ENCODE peak calls at places on chromosomes 2 and 18, in four cellular contexts. R, J, L and V are unnamed samples.

GRCh38 chr2:14756122-14756541 is 123.6 kb downstream of the LRATD1 start:
- DNase-seq in R (no peak), J (no peak), L (no peak), V (no peak)

GRCh38 chr18:10727477-10727876 is 201.7 kb downstream of the NAPG start:
- DNase-seq in R (no peak), J (no peak), L (no peak), V (no peak)

GRCh38 chr2:66578067-66578852 is 143.3 kb downstream of the MEIS1 start:
- DNase-seq in R (peak; percentile 62), J (no peak), L (no peak), V (no peak)

GRCh38 chr2:70946832-70947442 is 11.2 kb downstream of the ATP6V1B1 start:
- DNase-seq in R (peak; percentile 85), J (no peak), L (peak; percentile 67), V (peak; percentile 65)

GRCh38 chr2:62199392-62200125 is 3.6 kb downstream of the B3GNT2 start:
- DNase-seq in R (no peak), J (no peak), L (no peak), V (no peak)

GRCh38 chr2:38068228-38068627 is 7.7 kb downstream of the CYP1B1 start:
- DNase-seq in R (no peak), J (no peak), L (no peak), V (no peak)

GRCh38 chr2:221060335-221060734 is 511.8 kb downstream of the EPHA4 start:
- DNase-seq in R (no peak), J (no peak), L (no peak), V (no peak)

GRCh38 chr2:128026422-128027277 is 1.2 kb downstream of the SAP130 start:
- DNase-seq in R (no peak), J (no peak), L (no peak), V (no peak)

GRCh38 chr2:237501892-237502513 is 15.0 kb downstream of the MLPH start:
- DNase-seq in R (no peak), J (no peak), L (no peak), V (no peak)

GRCh38 chr18:23981369-23981768 is 33.2 kb upstream of the TTC39C start:
- DNase-seq in R (no peak), J (peak; percentile 59), L (no peak), V (no peak)

GRCh38 chr2:190173382-190173781 is 110.9 kb upstream of the MSTN start:
- DNase-seq in R (no peak), J (no peak), L (no peak), V (no peak)

GRCh38 chr18:79897940-79898625 is 53.4 kb downstream of the SLC66A2 start:
- DNase-seq in R (no peak), J (no peak), L (no peak), V (no peak)

GRCh38 chr18:79900610-79901570 is 50.6 kb downstream of the SLC66A2 start:
- DNase-seq in R (no peak), J (no peak), L (no peak), V (no peak)

GRCh38 chr18:79898952-79899608 is 52.4 kb downstream of the SLC66A2 start:
- DNase-seq in R (peak; percentile 37), J (no peak), L (no peak), V (no peak)

GRCh38 chr18:79901665-79902064 is 49.8 kb downstream of the SLC66A2 start:
- DNase-seq in R (no peak), J (no peak), L (no peak), V (no peak)

GRCh38 chr18:79899609-79900435 is 51.6 kb downstream of the SLC66A2 start:
- DNase-seq in R (peak; percentile 34), J (no peak), L (no peak), V (no peak)
- H3K9me3 ChIP-seq in R (peaks cover 38% of the 10 kb centered on the region), J (peaks cover 8% of the 10 kb centered on the region), L (peaks cover 29% of the 10 kb centered on the region), V (peaks cover 41% of the 10 kb centered on the region)

GRCh38 chr2:46116616-46117015 is 180.6 kb upstream of the EPAS1 start:
- DNase-seq in R (no peak), J (no peak), L (no peak), V (no peak)

GRCh38 chr2:46118656-46119338 is 178.4 kb upstream of the EPAS1 start:
- DNase-seq in R (no peak), J (no peak), L (no peak), V (no peak)

GRCh38 chr2:46117994-46118393 is 179.2 kb upstream of the EPAS1 start:
- DNase-seq in R (no peak), J (no peak), L (no peak), V (no peak)

GRCh38 chr2:46117379-46117778 is 179.8 kb upstream of the EPAS1 start:
- DNase-seq in R (no peak), J (no peak), L (no peak), V (no peak)

DNA sequence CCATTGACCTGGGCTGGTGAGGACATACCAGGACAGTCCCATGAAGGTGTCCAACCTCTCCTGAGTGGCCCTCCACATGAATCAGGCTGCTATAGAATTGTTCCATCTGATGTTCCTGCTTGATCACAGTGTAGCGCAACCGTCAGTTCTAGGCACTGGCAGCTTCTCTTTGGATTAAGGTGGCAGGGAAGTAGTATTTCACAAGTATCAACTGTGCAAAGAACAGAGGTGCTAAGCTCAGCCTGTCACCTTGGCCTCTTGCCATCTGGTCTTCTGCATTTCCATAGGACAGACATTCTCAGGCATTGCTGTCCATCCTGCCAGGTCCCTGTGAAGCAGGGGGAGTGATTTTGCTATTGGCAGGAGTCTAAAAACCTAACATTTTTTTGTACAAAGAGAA is 182.2 kb upstream of the EPAS1 start:
- DNase-seq in R (no peak), J (no peak), L (no peak), V (no peak)
- H3K36me3 ChIP-seq in R (no peaks in the 10 kb centered on the region), J (no peaks in the 10 kb centered on the region), L (no peaks in the 10 kb centered on the region), V (no peaks in the 10 kb centered on the region)

GRCh38 chr2:26770986-26771586 is 7.0 kb downstream of the SLC35F6 start:
- DNase-seq in R (no peak), J (no peak), L (peak; percentile 62), V (no peak)
- TF ChIP-seq SUZ12 in R (no peak), J (no peak), L (no peak), V (no peak)

GRCh38 chr18:73110307-73110706 is 242.5 kb upstream of the NETO1 start:
- DNase-seq in R (no peak), J (peak; percentile 19), L (no peak), V (no peak)
- H3K9me3 ChIP-seq in R (no peaks in the 10 kb centered on the region), J (no peaks in the 10 kb centered on the region), L (no peaks in the 10 kb centered on the region), V (no peaks in the 10 kb centered on the region)

DNA sequence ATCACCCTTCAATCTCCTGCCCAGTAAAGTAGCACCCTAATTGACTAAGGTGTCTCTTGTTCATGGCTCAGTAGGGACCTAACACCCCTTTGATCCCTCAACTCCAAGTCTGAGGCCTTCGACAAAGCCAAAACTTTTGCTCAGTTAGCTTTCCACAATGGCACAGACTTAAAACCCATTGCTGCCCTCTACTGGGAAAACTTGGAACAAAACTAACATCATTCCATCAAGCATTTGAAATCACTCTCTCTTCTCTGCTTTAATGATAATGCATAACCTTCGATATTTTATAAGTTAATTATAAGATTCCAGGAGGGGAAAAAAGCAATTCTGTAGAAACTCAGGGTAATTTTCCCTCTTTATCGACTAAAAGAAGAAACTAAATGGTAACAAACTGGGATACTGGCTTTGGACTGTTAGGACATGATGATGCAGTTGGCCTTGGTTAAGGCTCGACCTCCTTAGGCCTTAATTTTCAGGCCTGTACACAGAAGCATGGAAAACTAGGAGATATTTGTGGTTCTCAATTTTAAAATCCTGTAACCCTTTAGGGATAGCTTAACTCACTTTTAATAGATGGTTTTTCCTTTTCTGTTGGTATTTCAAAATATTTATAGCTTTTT is 127.8 kb downstream of the STK39 start:
- DNase-seq in R (no peak), J (no peak), L (peak; percentile 58), V (peak; percentile 65)
- H3K36me3 ChIP-seq in R (no peaks in the 10 kb centered on the region), J (no peaks in the 10 kb centered on the region), L (peaks cover 44% of the 10 kb centered on the region), V (peaks cover 3% of the 10 kb centered on the region)

DNA sequence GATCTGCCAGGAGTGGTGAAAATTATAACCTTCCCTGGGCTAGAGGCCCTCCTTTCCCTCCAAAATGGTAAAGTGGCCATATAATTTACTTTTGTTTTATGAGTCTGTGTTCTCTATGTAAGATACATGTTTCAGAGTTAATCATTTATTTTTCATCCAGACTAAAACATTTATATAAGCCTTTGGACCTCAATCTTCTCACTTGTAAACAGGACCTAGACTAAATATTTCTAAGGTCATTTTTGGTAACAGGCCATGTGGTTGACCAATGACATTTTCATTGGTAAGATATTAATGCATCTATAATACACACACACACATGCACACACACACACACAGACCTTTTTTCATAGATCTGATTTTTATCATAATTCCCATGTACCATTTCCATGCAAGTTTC is 79.7 kb upstream of the KCTD1 start:
- DNase-seq in R (no peak), J (no peak), L (no peak), V (no peak)
- TF ChIP-seq SUZ12 in R (no peak), J (no peak), L (no peak), V (no peak)

GRCh38 chr18:31979714-31980113 is 36.8 kb upstream of the TRAPPC8 start:
- DNase-seq in R (no peak), J (no peak), L (no peak), V (no peak)

GRCh38 chr18:31977270-31977872 is 34.4 kb upstream of the TRAPPC8 start:
- DNase-seq in R (peak; percentile 59), J (no peak), L (peak; percentile 68), V (peak; percentile 55)

GRCh38 chr18:31978616-31979015 is 35.7 kb upstream of the TRAPPC8 start:
- DNase-seq in R (no peak), J (no peak), L (no peak), V (no peak)

GRCh38 chr18:31973929-31974546 is 31.1 kb upstream of the TRAPPC8 start:
- DNase-seq in R (no peak), J (no peak), L (no peak), V (no peak)

GRCh38 chr18:31976242-31976641 is 33.3 kb upstream of the TRAPPC8 start:
- DNase-seq in R (no peak), J (no peak), L (no peak), V (no peak)
- H3K9me3 ChIP-seq in R (no peaks in the 10 kb centered on the region), J (peaks cover 13% of the 10 kb centered on the region), L (peaks cover 33% of the 10 kb centered on the region), V (peaks cover 55% of the 10 kb centered on the region)

DNA sequence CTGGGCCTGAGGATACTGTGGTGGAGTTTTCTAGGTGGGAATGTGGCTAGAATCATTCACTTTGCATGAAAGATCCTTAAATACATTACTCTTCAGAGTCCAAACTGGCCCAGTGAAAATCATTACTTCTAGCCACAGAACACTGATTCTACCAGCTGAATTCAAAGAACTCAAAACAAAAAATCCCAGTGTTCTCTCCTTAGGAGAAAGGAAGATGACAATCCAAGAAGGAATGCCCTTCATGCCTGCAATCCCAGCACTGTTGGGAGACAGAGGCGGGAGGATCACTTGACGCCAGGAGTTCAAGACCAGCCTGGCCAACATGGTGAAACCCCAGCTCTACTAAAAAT is 35.2 kb downstream of the FAM228A start:
- DNase-seq in R (no peak), J (no peak), L (no peak), V (no peak)
- H3K36me3 ChIP-seq in R (no peaks in the 10 kb centered on the region), J (peaks cover 13% of the 10 kb centered on the region), L (peaks cover 16% of the 10 kb centered on the region), V (no peaks in the 10 kb centered on the region)